ENCODE peak calls at places on chromosomes 7 and 10, in ten cellular contexts. G is fibroblast of mammary gland; O is colonic mucosa; D is C1 segment of cervical spinal cord; C is fibroblast of gingiva; K is EH; W is uterus; V is activated naive CD8-positive, alpha-beta T cell treated with anti-CD3 and anti-CD28 coated beads for 36 hours; P is cardiac muscle cell; B is NCI-H2081. L is an unnamed sample.
A peak's percentile ranks its signal among the peaks of the same experiment; 100 is the strongest.

GRCh38 chr7:92415225-92415624 is 32.1 kb upstream of the GATAD1 start:
- DNase-seq in G (no peak), O (no peak), D (no peak), C (peak; percentile 75), K (no peak), W (no peak), V (no peak), P (no peak), B (no peak), L (peak; percentile 18)

GRCh38 chr7:74027683-74028320 is at the start of gene ELN:
- DNase-seq in G (peak; percentile 30), O (peak; percentile 66), D (peak; percentile 83), C (peak; percentile 66), K (peak; percentile 55), W (peak; percentile 92), V (no peak), P (no peak), B (no peak), L (peak; percentile 80)

GRCh38 chr7:117659453-117660086 is 179.7 kb downstream of the CFTR start:
- DNase-seq in G (no peak), O (no peak), D (no peak), C (peak; percentile 29), K (peak; percentile 7), W (no peak), V (no peak), P (no peak), B (no peak), L (no peak)

GRCh38 chr7:25845341-25845923 is 306.6 kb upstream of the NFE2L3 start:
- DNase-seq in G (no peak), O (no peak), D (no peak), C (no peak), K (no peak), W (no peak), V (no peak), P (no peak), B (no peak), L (no peak)

GRCh38 chr7:156143683-156144082 is 331.4 kb upstream of the SHH start:
- DNase-seq in G (no peak), O (no peak), D (no peak), C (no peak), K (no peak), W (no peak), V (no peak), P (no peak), B (no peak), L (no peak)

GRCh38 chr7:12237007-12237406 is 25.9 kb downstream of the TMEM106B start:
- DNase-seq in G (no peak), O (no peak), D (no peak), C (no peak), K (no peak), W (no peak), V (no peak), P (no peak), B (no peak), L (no peak)

GRCh38 chr10:84848967-84849366 is 520.6 kb downstream of the CCSER2 start:
- DNase-seq in G (no peak), O (no peak), D (no peak), C (no peak), K (no peak), W (no peak), V (no peak), P (no peak), B (no peak), L (no peak)

GRCh38 chr10:3365630-3366029 is 193.0 kb upstream of the PITRM1 start:
- DNase-seq in G (no peak), O (no peak), D (no peak), C (no peak), K (no peak), W (no peak), V (no peak), P (no peak), B (peak; percentile 93), L (no peak)

GRCh38 chr10:129231821-129232220 is 235.2 kb upstream of the MGMT start:
- DNase-seq in G (no peak), O (no peak), D (no peak), C (no peak), K (no peak), W (no peak), V (no peak), P (no peak), B (no peak), L (no peak)

GRCh38 chr7:89958525-89959068 is 195.7 kb upstream of the STEAP1 start:
- DNase-seq in G (no peak), O (no peak), D (no peak), C (no peak), K (no peak), W (no peak), V (no peak), P (no peak), B (no peak), L (no peak)

GRCh38 chr10:37754538-37755323 is 102.7 kb downstream of the ZNF248 start:
- DNase-seq in G (peak; percentile 6), O (peak; percentile 26), D (no peak), C (no peak), K (no peak), W (no peak), V (no peak), P (no peak), B (no peak), L (peak; percentile 49)

GRCh38 chr7:27155816-27156507 is 513 bp downstream of the HOXA7 start:
- DNase-seq in G (peak; percentile 29), O (peak; percentile 70), D (no peak), C (no peak), K (peak; percentile 52), W (peak; percentile 43), V (no peak), P (no peak), B (no peak), L (peak; percentile 57)

GRCh38 chr10:132507956-132508490 is 29.6 kb upstream of the INPP5A start:
- DNase-seq in G (no peak), O (no peak), D (no peak), C (no peak), K (no peak), W (peak; percentile 19), V (no peak), P (no peak), B (no peak), L (no peak)

GRCh38 chr7:47228386-47229014 is 353.4 kb downstream of the TNS3 start:
- DNase-seq in G (no peak), O (peak; percentile 39), D (no peak), C (no peak), K (no peak), W (no peak), V (no peak), P (no peak), B (no peak), L (no peak)

GRCh38 chr7:26525413-26526287 is 234.0 kb downstream of the SNX10 start:
- DNase-seq in G (no peak), O (peak; percentile 53), D (no peak), C (no peak), K (no peak), W (no peak), V (no peak), P (no peak), B (peak; percentile 93), L (no peak)

GRCh38 chr7:92135100-92135429 is 788 bp upstream of the CYP51A1 start:
- DNase-seq in G (peak; percentile 46), O (peak; percentile 30), D (no peak), C (no peak), K (peak; percentile 28), W (peak; percentile 13), V (no peak), P (peak; percentile 53), B (peak; percentile 61), L (peak; percentile 12)

GRCh38 chr10:9010931-9011670 is 956.6 kb downstream of the GATA3 start:
- DNase-seq in G (no peak), O (no peak), D (no peak), C (no peak), K (peak; percentile 29), W (no peak), V (no peak), P (no peak), B (no peak), L (no peak)

GRCh38 chr7:51229106-51229537 is 87.5 kb downstream of the COBL start:
- DNase-seq in G (no peak), O (no peak), D (peak; percentile 43), C (no peak), K (no peak), W (no peak), V (no peak), P (no peak), B (no peak), L (no peak)

GRCh38 chr7:54091322-54091721 is 450.9 kb upstream of the VSTM2A start:
- DNase-seq in G (no peak), O (no peak), D (no peak), C (no peak), K (no peak), W (no peak), V (no peak), P (no peak), B (no peak), L (no peak)

L was measured in GM03348.